ENCODE peak calls at places on chromosomes 16 and 17, in seven cellular contexts. C, W, Q, L, H, E and U are unnamed samples.

GRCh38 chr17:9021985-9022552 is 759 bp downstream of the NTN1 start:
- DNase-seq in Q (peak; percentile 73), E (no peak), L (no peak), W (no peak), H (no peak), C (peak; percentile 66), U (peak; percentile 12)

GRCh38 chr17:76417499-76418143 is 33.2 kb downstream of the SPHK1 start:
- DNase-seq in H (no peak), Q (no peak), E (no peak), C (no peak), W (no peak), L (no peak), U (no peak)

GRCh38 chr17:70865993-70866804 is 696.9 kb downstream of the KCNJ2 start:
- DNase-seq in L (no peak), H (no peak), C (no peak), Q (no peak), E (no peak), W (no peak), U (peak; percentile 41)

GRCh38 chr17:47902039-47902744 is 6.2 kb downstream of the SP2 start:
- DNase-seq in L (no peak), H (no peak), Q (no peak), E (no peak), W (no peak), C (no peak), U (no peak)

GRCh38 chr16:67901734-67902133 is 8.7 kb downstream of the PSKH1 start:
- DNase-seq in W (no peak), Q (no peak), C (no peak), H (no peak), E (no peak), L (no peak), U (no peak)

GRCh38 chr17:82121660-82122629 is 23.9 kb upstream of the FASN start:
- DNase-seq in C (no peak), H (no peak), L (no peak), W (peak; percentile 30), Q (no peak), E (no peak), U (no peak)

GRCh38 chr17:6657633-6658287 is 6.2 kb downstream of the C17orf100 start:
- DNase-seq in E (no peak), Q (no peak), W (no peak), C (no peak), H (no peak), L (no peak), U (no peak)

GRCh38 chr16:67857547-67858233 is 10.2 kb upstream of the CENPT start:
- DNase-seq in H (peak; percentile 82), E (peak; percentile 95), C (no peak), L (no peak), Q (no peak), W (peak; percentile 70), U (peak; percentile 96)

GRCh38 chr17:63488851-63489250 is 12.0 kb downstream of the ACE start:
- DNase-seq in W (no peak), Q (peak; percentile 4), C (peak; percentile 17), L (no peak), E (no peak), H (no peak), U (no peak)

GRCh38 chr16:85798901-85799496 is 345 bp downstream of the EMC8 start:
- DNase-seq in L (no peak), H (peak; percentile 26), E (no peak), Q (peak; percentile 52), W (no peak), C (peak; percentile 71), U (peak; percentile 46)

GRCh38 chr17:62774338-62774737 is 33.8 kb downstream of the MARCHF10 start:
- DNase-seq in C (no peak), E (no peak), L (no peak), H (no peak), W (no peak), Q (no peak), U (no peak)

GRCh38 chr16:55948230-55948629 is 73.1 kb upstream of the CES5A start:
- DNase-seq in Q (no peak), L (no peak), H (no peak), C (no peak), W (no peak), E (no peak), U (no peak)

GRCh38 chr17:1413281-1413791 is 13.3 kb upstream of the YWHAE start:
- DNase-seq in Q (no peak), W (peak; percentile 2), E (peak; percentile 92), C (peak; percentile 72), L (no peak), H (peak; percentile 80), U (peak; percentile 89)

GRCh38 chr16:30582611-30583340 is 2.7 kb downstream of the ZNF785 start:
- DNase-seq in E (no peak), C (no peak), H (no peak), W (no peak), L (no peak), Q (no peak), U (no peak)

GRCh38 chr16:72068930-72069329 is 5.9 kb downstream of the HPR start:
- DNase-seq in Q (no peak), L (no peak), C (no peak), E (no peak), W (no peak), H (no peak), U (no peak)

GRCh38 chr17:28317965-28318758 is 838 bp upstream of the TMEM97 start:
- DNase-seq in Q (peak; percentile 73), L (no peak), C (no peak), W (no peak), H (no peak), E (no peak), U (no peak)

GRCh38 chr17:8888704-8889302 is 21.3 kb upstream of the PIK3R6 start:
- DNase-seq in L (no peak), H (no peak), E (no peak), Q (no peak), C (no peak), W (no peak), U (no peak)

GRCh38 chr17:45370949-45371413 is 54.2 kb upstream of the MAP3K14 start:
- DNase-seq in C (no peak), H (no peak), W (no peak), L (no peak), Q (no peak), E (no peak), U (peak; percentile 37)

GRCh38 chr16:79902351-79902750 is 301.8 kb upstream of the MAF start:
- DNase-seq in E (peak; percentile 27), H (no peak), C (no peak), L (no peak), W (no peak), Q (no peak), U (no peak)

GRCh38 chr16:70589998-70590471 is 56.3 kb upstream of the IL34 start:
- DNase-seq in H (no peak), L (no peak), C (peak; percentile 64), E (peak; percentile 64), W (no peak), Q (no peak), U (peak; percentile 82)